ENCODE peak calls at places on chromosomes 16 and 17, in six cellular contexts. One of them, this sample, is unnamed.

GRCh38 chr16:65392831-65393565 is 271.1 kb upstream of the CDH11 start:
- DNase-seq in heart right ventricle: no peak
- DNase-seq in activated naive CD8-positive, alpha-beta T cell treated with anti-CD3 and anti-CD28 coated beads for 36 hours: no peak
- DNase-seq in pancreas: no peak
- DNase-seq in HT-29: no peak
- DNase-seq in AG09309: no peak
- DNase-seq in this sample: no peak

GRCh38 chr16:11064846-11065245 is 120.5 kb downstream of the CLEC16A start:
- DNase-seq in heart right ventricle: no peak
- DNase-seq in activated naive CD8-positive, alpha-beta T cell treated with anti-CD3 and anti-CD28 coated beads for 36 hours: no peak
- DNase-seq in pancreas: no peak
- DNase-seq in HT-29: no peak
- DNase-seq in AG09309: no peak
- DNase-seq in this sample: no peak

GRCh38 chr17:19723967-19724366 is 7.6 kb upstream of the SLC47A2 start:
- DNase-seq in heart right ventricle: no peak
- DNase-seq in activated naive CD8-positive, alpha-beta T cell treated with anti-CD3 and anti-CD28 coated beads for 36 hours: no peak
- DNase-seq in pancreas: no peak
- DNase-seq in HT-29: no peak
- DNase-seq in AG09309: no peak
- DNase-seq in this sample: no peak

GRCh38 chr17:29349409-29349808 is 40.8 kb upstream of the TAOK1 start:
- DNase-seq in heart right ventricle: no peak
- DNase-seq in activated naive CD8-positive, alpha-beta T cell treated with anti-CD3 and anti-CD28 coated beads for 36 hours: no peak
- DNase-seq in pancreas: no peak
- DNase-seq in HT-29: no peak
- DNase-seq in AG09309: no peak
- DNase-seq in this sample: no peak

GRCh38 chr17:80968602-80969029 is 23.0 kb upstream of the CHMP6 start:
- DNase-seq in heart right ventricle: no peak
- DNase-seq in activated naive CD8-positive, alpha-beta T cell treated with anti-CD3 and anti-CD28 coated beads for 36 hours: no peak
- DNase-seq in pancreas: peak; percentile 49
- DNase-seq in HT-29: no peak
- DNase-seq in AG09309: no peak
- DNase-seq in this sample: no peak

GRCh38 chr16:55292491-55292890 is 31.5 kb upstream of the IRX6 start:
- DNase-seq in heart right ventricle: no peak
- DNase-seq in activated naive CD8-positive, alpha-beta T cell treated with anti-CD3 and anti-CD28 coated beads for 36 hours: no peak
- DNase-seq in pancreas: no peak
- DNase-seq in HT-29: no peak
- DNase-seq in AG09309: no peak
- DNase-seq in this sample: peak; percentile 53

GRCh38 chr16:88534731-88535141 is 35.5 kb upstream of the ZC3H18 start:
- DNase-seq in heart right ventricle: peak; percentile 49
- DNase-seq in activated naive CD8-positive, alpha-beta T cell treated with anti-CD3 and anti-CD28 coated beads for 36 hours: peak; percentile 42
- DNase-seq in pancreas: no peak
- DNase-seq in HT-29: peak; percentile 47
- DNase-seq in AG09309: no peak
- DNase-seq in this sample: peak; percentile 72

GRCh38 chr16:57042157-57043111 is 49.9 kb upstream of the CPNE2 start:
- DNase-seq in heart right ventricle: no peak
- DNase-seq in activated naive CD8-positive, alpha-beta T cell treated with anti-CD3 and anti-CD28 coated beads for 36 hours: peak; percentile 90
- DNase-seq in pancreas: no peak
- DNase-seq in HT-29: no peak
- DNase-seq in AG09309: no peak
- DNase-seq in this sample: no peak

GRCh38 chr17:80955673-80956306 is 35.9 kb upstream of the CHMP6 start:
- DNase-seq in heart right ventricle: no peak
- DNase-seq in activated naive CD8-positive, alpha-beta T cell treated with anti-CD3 and anti-CD28 coated beads for 36 hours: no peak
- DNase-seq in pancreas: no peak
- DNase-seq in HT-29: no peak
- DNase-seq in AG09309: no peak
- DNase-seq in this sample: peak; percentile 73

GRCh38 chr16:3601614-3602319 is 9.6 kb downstream of the SLX4 start:
- DNase-seq in heart right ventricle: no peak
- DNase-seq in activated naive CD8-positive, alpha-beta T cell treated with anti-CD3 and anti-CD28 coated beads for 36 hours: no peak
- DNase-seq in pancreas: no peak
- DNase-seq in HT-29: no peak
- DNase-seq in AG09309: no peak
- DNase-seq in this sample: no peak

This sample was measured in left kidney.